ENCODE peak calls at places on chromosome 9, in seven cellular contexts. U, W, N, B, H, P and V are unnamed samples.

GRCh38 chr9:127455299-127455992 is 4.1 kb downstream of the LRSAM1 start:
- DNase-seq in U (no peak), W (no peak), N (no peak), B (peak), H (peak), P (no peak), V (no peak)

GRCh38 chr9:114682846-114683245 is 854 bp upstream of the TEX48 start:
- DNase-seq in U (no peak), W (peak), N (no peak), B (no peak), H (no peak), P (no peak), V (no peak)

GRCh38 chr9:6413365-6414263 is 615 bp downstream of the UHRF2 start:
- DNase-seq in U (peak), W (no peak), N (peak), B (peak), H (peak), P (peak), V (no peak)

GRCh38 chr9:120715331-120715924 is 1.2 kb upstream of the MEGF9 start:
- DNase-seq in U (peak), W (peak), N (no peak), B (peak), H (no peak), P (no peak), V (no peak)

GRCh38 chr9:127418037-127418471 is 6.1 kb upstream of the ZNF79 start:
- DNase-seq in U (peak), W (no peak), N (peak), B (no peak), H (no peak), P (no peak), V (no peak)

GRCh38 chr9:6931913-6932312 is 174.1 kb downstream of the KDM4C start:
- DNase-seq in U (peak), W (peak), N (no peak), B (no peak), H (peak), P (no peak), V (peak)

GRCh38 chr9:15299374-15299939 is 7.6 kb downstream of the TTC39B start:
- DNase-seq in U (peak), W (no peak), N (peak), B (no peak), H (no peak), P (no peak), V (no peak)

GRCh38 chr9:69130456-69131441 is 43.3 kb upstream of the TJP2 start:
- DNase-seq in U (no peak), W (peak), N (no peak), B (no peak), H (peak), P (no peak), V (no peak)

GRCh38 chr9:134897584-134898170 is 17.1 kb downstream of the FCN2 start:
- DNase-seq in U (no peak), W (no peak), N (no peak), B (no peak), H (no peak), P (no peak), V (no peak)

GRCh38 chr9:75133396-75133795 is 45.1 kb downstream of the OSTF1 start:
- DNase-seq in U (no peak), W (no peak), N (no peak), B (no peak), H (no peak), P (no peak), V (no peak)

GRCh38 chr9:98214811-98215210 is 22.4 kb upstream of the CORO2A start:
- DNase-seq in U (no peak), W (no peak), N (no peak), B (peak), H (no peak), P (no peak), V (no peak)

GRCh38 chr9:34072410-34072809 is 23.7 kb upstream of the UBAP2 start:
- DNase-seq in U (peak), W (no peak), N (no peak), B (no peak), H (peak), P (no peak), V (peak)

GRCh38 chr9:130421802-130422276 is 22.9 kb upstream of the ASS1 start:
- DNase-seq in U (peak), W (peak), N (no peak), B (no peak), H (peak), P (no peak), V (no peak)

GRCh38 chr9:116062206-116062550 is 91.4 kb upstream of the PAPPA start:
- DNase-seq in U (no peak), W (no peak), N (no peak), B (no peak), H (no peak), P (no peak), V (no peak)

GRCh38 chr9:117464941-117465616 is 50.2 kb upstream of the ASTN2 start:
- DNase-seq in U (no peak), W (no peak), N (no peak), B (no peak), H (no peak), P (peak), V (no peak)

GRCh38 chr9:86285247-86285646 is 2.9 kb upstream of the ISCA1 start:
- DNase-seq in U (no peak), W (no peak), N (no peak), B (no peak), H (no peak), P (no peak), V (no peak)

GRCh38 chr9:86280580-86280979 is 1.8 kb downstream of the ISCA1 start:
- DNase-seq in U (no peak), W (no peak), N (no peak), B (no peak), H (no peak), P (no peak), V (no peak)

GRCh38 chr9:86282077-86282978 is at the start of gene ISCA1:
- DNase-seq in U (peak), W (peak), N (peak), B (peak), H (peak), P (peak), V (peak)

GRCh38 chr9:86281577-86282076 is 711 bp downstream of the ISCA1 start:
- DNase-seq in U (peak), W (no peak), N (no peak), B (peak), H (no peak), P (no peak), V (no peak)

GRCh38 chr9:86282979-86283535 is 719 bp upstream of the ISCA1 start:
- DNase-seq in U (peak), W (peak), N (no peak), B (no peak), H (peak), P (no peak), V (peak)
- H3K27ac ChIP-seq in U (peak), W (peak), N (peak), B (peak), H (peak), P (peak), V (peak)

GRCh38 chr9:128684325-128685021 is 4.5 kb upstream of the SET start:
- DNase-seq in U (peak), W (peak), N (peak), B (peak), H (peak), P (no peak), V (peak)

GRCh38 chr9:128685636-128686489 is 3.2 kb upstream of the SET start:
- DNase-seq in U (no peak), W (no peak), N (peak), B (peak), H (no peak), P (no peak), V (no peak)

GRCh38 chr9:128684065-128684324 is 5.0 kb upstream of the SET start:
- DNase-seq in U (no peak), W (no peak), N (no peak), B (no peak), H (no peak), P (no peak), V (no peak)

GRCh38 chr9:128683340-128684064 is 5.5 kb upstream of the SET start:
- DNase-seq in U (peak), W (no peak), N (no peak), B (peak), H (peak), P (no peak), V (peak)

DNA sequence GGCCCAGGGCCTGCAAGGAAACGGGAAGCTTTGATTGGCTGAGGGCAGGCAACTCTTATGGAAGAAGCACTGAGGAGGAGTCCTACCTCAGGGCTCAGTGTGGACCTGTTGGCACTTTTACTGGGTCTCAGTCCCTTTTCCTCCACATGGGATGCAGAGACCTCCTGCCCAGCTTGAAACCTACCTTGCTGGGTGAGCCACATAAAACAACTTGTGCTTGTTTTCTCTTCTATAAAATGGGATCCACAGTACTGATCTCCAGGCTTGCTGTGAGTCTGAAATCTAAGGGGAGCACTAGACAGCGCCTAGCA is 4.0 kb upstream of the SET start:
- DNase-seq in U (no peak), W (no peak), N (no peak), B (no peak), H (no peak), P (no peak), V (no peak)
- H3K27ac ChIP-seq in U (no peak), W (no peak), N (peak), B (peak), H (peak), P (no peak), V (peak)

DNA sequence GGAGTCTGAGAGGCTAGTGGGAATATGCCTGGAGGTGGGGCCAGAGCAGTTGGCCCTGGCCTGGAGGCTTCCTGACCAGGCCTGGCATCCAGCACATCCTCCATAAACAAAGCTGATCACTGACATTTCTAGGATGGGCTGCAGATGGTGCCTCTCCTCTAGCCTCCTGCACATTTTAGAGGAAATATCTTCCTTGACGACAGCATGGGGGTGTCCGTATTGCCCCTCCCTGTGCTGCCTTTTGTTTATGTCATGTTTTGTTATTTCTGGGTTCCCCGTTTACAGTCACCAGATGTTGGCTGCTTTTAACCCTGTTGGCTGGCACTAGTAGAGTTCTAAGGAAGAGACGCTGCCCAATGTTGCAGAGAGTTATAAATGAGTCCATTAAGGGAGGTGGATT is 148.5 kb downstream of the PHF2 start:
- DNase-seq in U (no peak), W (no peak), N (no peak), B (no peak), H (no peak), P (no peak), V (no peak)
- H3K27ac ChIP-seq in U (no peak), W (no peak), N (no peak), B (no peak), H (no peak), P (no peak), V (no peak)

DNA sequence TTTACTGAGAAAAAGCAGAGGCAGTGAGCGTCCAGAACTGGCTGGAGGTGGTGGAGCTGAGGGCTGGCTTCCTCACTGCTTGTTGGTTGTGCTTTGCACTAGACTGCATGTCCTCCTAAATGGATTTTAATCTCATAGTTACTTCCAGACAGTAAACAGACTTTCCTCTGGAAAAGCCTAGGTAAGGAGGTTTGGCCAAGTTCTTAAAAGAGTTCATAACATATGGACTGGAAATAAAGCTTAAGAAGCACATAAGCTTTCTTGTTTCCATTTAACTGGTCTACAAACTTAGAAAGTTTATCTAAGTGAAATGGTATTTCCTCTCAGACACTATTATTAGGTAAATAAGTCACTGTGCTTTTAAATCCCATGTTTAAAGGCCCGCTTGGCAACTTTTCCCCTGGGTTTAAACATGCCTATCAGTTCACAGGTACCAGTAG is 2.0 kb downstream of the ASPN start:
- DNase-seq in U (no peak), W (no peak), N (no peak), B (no peak), H (no peak), P (no peak), V (no peak)
- H3K27ac ChIP-seq in U (no peak), W (no peak), N (no peak), B (peak), H (peak), P (peak), V (peak)

GRCh38 chr9:73116880-73117279 is 34.8 kb upstream of the ANXA1 start:
- DNase-seq in U (no peak), W (no peak), N (no peak), B (no peak), H (no peak), P (no peak), V (no peak)
- H3K27ac ChIP-seq in U (no peak), W (no peak), N (no peak), B (no peak), H (peak), P (no peak), V (peak)